ENCODE peak calls at places on chromosomes 7 and 10, in four cellular contexts. Z, Y, B and Q are unnamed samples.

GRCh38 chr10:33509231-33509871 is 174.9 kb upstream of the NRP1 start:
- DNase-seq in Z (no peak), Y (peak; percentile 92), B (peak; percentile 25), Q (no peak)

GRCh38 chr10:75959209-75959608 is 527.8 kb downstream of the LRMDA start:
- DNase-seq in Y (peak; percentile 54), B (no peak), Z (no peak), Q (no peak)

GRCh38 chr7:32569388-32570289 is 74.3 kb downstream of the AVL9 start:
- DNase-seq in Z (no peak), Y (no peak), B (no peak), Q (no peak)

GRCh38 chr7:158804335-158804734 is 25.0 kb downstream of the ESYT2 start:
- DNase-seq in B (no peak), Y (no peak), Z (no peak), Q (no peak)

GRCh38 chr10:68987611-68988010 is 992 bp upstream of the KIFBP start:
- DNase-seq in Y (no peak), Z (no peak), B (no peak), Q (no peak)

GRCh38 chr7:44219371-44220045 is 18.7 kb downstream of the YKT6 start:
- DNase-seq in Y (no peak), B (no peak), Z (peak; percentile 7), Q (no peak)

GRCh38 chr7:21251166-21251806 is 176.6 kb upstream of the SP4 start:
- DNase-seq in Z (no peak), B (no peak), Y (peak; percentile 65), Q (no peak)

GRCh38 chr10:71502851-71503250 is 106.1 kb downstream of the CDH23 start:
- DNase-seq in B (no peak), Y (no peak), Z (no peak), Q (no peak)

GRCh38 chr10:5078781-5079180 is 15.4 kb upstream of the AKR1C3 start:
- DNase-seq in Z (no peak), B (no peak), Y (no peak), Q (peak; percentile 62)

GRCh38 chr10:4459531-4459930 is 366.5 kb upstream of the AKR1E2 start:
- DNase-seq in Y (peak; percentile 95), B (no peak), Z (no peak), Q (no peak)

GRCh38 chr7:125834421-125834820 is 904.8 kb upstream of the POT1 start:
- DNase-seq in Y (no peak), B (no peak), Z (no peak), Q (no peak)

GRCh38 chr10:119658274-119658673 is 7.1 kb downstream of the BAG3 start:
- DNase-seq in Y (peak; percentile 63), Z (no peak), B (no peak), Q (peak; percentile 73)

GRCh38 chr10:49619613-49620012 is 5.8 kb downstream of the CHAT start:
- DNase-seq in Z (peak; percentile 46), Y (no peak), B (no peak), Q (no peak)

GRCh38 chr10:129417882-129418281 is 49.2 kb upstream of the MGMT start:
- DNase-seq in Z (no peak), B (no peak), Y (no peak), Q (no peak)

GRCh38 chr10:34420795-34421194 is 394.3 kb downstream of the PARD3 start:
- DNase-seq in B (no peak), Z (no peak), Y (no peak), Q (no peak)

GRCh38 chr7:42677751-42678231 is 234.1 kb downstream of the C7orf25 start:
- DNase-seq in Z (no peak), Y (no peak), B (no peak), Q (no peak)

GRCh38 chr10:3067859-3068179 is 471 bp downstream of the PFKP start:
- DNase-seq in B (no peak), Z (no peak), Y (no peak), Q (no peak)

GRCh38 chr7:27901028-27901760 is 161.2 kb downstream of the TAX1BP1 start:
- DNase-seq in Z (no peak), Y (no peak), B (peak; percentile 55), Q (no peak)

GRCh38 chr7:514242-514641 is 5.4 kb downstream of the PDGFA start:
- DNase-seq in B (no peak), Z (no peak), Y (no peak), Q (no peak)

GRCh38 chr7:87375647-87376435 is 30.4 kb downstream of the CROT start:
- DNase-seq in Z (no peak), Y (no peak), B (no peak), Q (no peak)

GRCh38 chr7:87369216-87369615 is 23.8 kb downstream of the CROT start:
- DNase-seq in B (no peak), Y (no peak), Z (no peak), Q (no peak)

GRCh38 chr7:87370660-87371180 is 25.3 kb downstream of the CROT start:
- DNase-seq in Y (peak; percentile 8), B (no peak), Z (no peak), Q (no peak)
- TF ChIP-seq ATF2 in Y (no peak), B (no peak), Z (no peak), Q (no peak)

DNA sequence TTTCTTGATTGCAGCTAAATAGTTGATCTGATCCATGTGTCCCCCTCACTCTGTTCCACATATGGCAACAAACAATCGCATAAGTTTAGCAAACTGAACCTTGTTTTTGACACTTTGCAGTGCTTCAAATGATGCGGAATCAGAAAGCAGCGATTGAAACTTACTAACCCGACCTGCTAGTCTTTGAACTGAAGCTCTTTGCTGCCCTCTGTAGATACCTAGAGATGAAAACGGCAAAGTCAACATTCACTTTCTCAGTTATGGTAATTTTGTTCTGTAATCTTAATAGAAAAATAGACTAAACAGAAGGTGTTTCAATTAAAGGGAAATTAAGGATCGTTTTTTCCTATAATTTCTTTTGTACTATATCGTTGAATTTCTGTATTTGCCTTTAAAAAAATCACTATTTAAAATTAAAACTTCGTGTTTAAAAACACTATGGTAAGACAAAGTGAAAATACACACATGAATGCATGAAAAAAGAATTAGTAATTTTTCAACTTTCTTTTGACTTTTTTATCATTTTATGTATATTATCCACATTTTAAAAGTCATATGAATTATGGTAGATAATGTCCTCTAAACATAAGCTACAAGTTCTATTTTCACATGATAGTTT is 276.5 kb downstream of the MAGI2 start:
- DNase-seq in Z (no peak), B (no peak), Y (peak; percentile 10), Q (no peak)
- TF ChIP-seq SP1 in Z (no peak), B (no peak), Y (no peak), Q (no peak)

GRCh38 chr7:46468753-46469356 is 547.8 kb upstream of the IGFBP3 start:
- DNase-seq in Z (no peak), Y (no peak), B (no peak), Q (no peak)
- TF ChIP-seq ESRRA in Z (no peak), Y (no peak), B (no peak), Q (no peak)

GRCh38 chr10:126504051-126504760 is 115.9 kb upstream of the ADAM12 start:
- DNase-seq in Y (peak; percentile 59), B (no peak), Z (peak; percentile 48), Q (peak; percentile 45)
- TF ChIP-seq ATF2 in Y (no peak), B (no peak), Z (no peak), Q (no peak)

DNA sequence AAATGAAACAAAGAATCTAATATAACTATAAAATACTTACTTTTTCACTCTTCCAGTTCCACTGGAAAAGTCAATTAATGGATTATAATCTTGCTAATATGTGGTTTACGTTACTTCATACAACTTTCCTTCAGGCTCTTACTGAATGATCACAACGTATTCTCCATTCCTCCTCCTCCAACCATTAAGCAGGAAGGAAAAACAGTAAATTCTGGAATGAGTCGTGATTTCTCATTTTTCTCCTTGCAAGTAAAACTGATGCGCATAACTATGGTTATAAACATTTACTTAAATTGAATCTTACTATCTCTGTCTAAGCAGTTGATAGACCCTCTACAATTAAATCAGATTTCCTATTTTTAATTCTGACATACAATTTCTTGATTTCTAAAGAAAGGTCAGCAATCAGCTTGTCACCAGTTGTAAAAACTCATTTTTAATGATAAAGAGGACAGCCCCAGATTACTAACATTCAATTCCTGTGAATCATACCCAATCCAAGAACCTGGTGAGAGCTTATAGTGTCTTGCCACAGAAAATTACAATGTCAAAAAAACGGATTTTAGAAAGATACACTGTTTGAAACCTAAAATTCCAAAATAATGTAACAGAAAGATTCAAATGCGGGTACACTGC is 64.3 kb downstream of the EZH2 start:
- DNase-seq in B (no peak), Y (no peak), Z (no peak), Q (no peak)
- TF ChIP-seq SP1 in B (no peak), Y (no peak), Z (no peak), Q (no peak)

DNA sequence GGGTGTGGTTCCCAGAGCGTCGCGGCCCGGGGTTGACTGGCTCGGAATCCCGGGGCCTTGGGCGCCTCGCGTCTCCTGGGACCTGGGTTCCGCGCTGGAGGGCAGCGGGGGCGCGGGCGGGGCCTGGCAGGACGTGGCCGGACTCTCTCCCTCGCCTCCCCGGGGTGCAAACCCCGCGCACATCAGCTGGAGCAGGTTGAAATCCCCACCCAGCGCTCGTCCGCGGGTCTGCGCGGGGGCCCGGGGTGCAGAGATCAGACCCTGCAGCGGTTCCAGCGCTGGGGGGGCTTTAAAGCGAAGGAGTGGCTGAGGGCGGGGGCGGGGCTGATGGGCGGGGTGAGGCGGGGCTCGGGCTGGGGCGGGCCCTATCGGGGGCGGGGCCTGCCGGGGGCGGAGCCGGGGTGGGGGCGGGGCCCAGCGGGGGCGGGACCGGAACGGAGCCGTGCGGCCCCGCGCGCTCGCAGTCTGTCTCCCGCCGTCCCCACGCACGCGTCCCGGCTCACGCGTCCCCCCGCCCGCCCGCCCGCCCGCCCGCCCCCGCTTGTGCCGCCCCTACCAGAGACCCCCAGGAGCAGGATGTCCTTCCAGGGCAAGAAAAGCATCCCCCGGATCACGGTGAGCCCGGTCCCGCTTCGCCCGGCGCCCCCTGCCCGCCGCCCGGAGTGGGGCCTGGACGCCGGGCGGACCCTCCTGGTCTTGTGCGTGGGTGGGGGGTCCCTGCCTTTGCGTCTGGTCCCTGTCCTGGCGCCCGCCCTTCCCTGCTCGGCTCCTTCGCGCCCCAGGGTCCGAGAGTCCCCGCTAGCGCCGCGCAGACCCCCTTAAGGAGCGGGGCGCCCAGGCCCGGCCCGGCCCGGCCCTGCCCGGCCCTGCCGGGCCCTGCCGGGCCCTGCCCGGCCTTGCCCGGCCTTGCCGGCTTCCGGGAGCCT is at the start of gene DPYSL4:
- DNase-seq in B (no peak), Z (no peak), Y (no peak), Q (peak; percentile 90)
- TF ChIP-seq ESRRA in B (no peak), Z (no peak), Y (no peak), Q (no peak)

GRCh38 chr7:37449621-37450020 is 957 bp upstream of the ELMO1 start:
- DNase-seq in B (no peak), Y (no peak), Z (no peak), Q (no peak)

GRCh38 chr7:37450035-37450434 is 1.4 kb upstream of the ELMO1 start:
- DNase-seq in Z (no peak), B (no peak), Y (no peak), Q (no peak)

GRCh38 chr7:37448637-37449331 is at the start of gene ELMO1:
- DNase-seq in Y (peak; percentile 34), B (peak; percentile 42), Z (peak; percentile 81), Q (peak; percentile 67)

GRCh38 chr7:37446371-37446770 is 2.3 kb downstream of the ELMO1 start:
- DNase-seq in Y (no peak), B (no peak), Z (no peak), Q (no peak)

GRCh38 chr7:37448057-37448636 is 517 bp downstream of the ELMO1 start:
- DNase-seq in Y (no peak), B (no peak), Z (peak; percentile 32), Q (no peak)
- TF ChIP-seq ATF2 in Y (no peak), B (no peak), Z (no peak), Q (no peak)